ENCODE peak calls at places on chromosomes 13 and 19, in ten cellular contexts. D is germinal center; N is activated naive CD4-positive, alpha-beta T cell; E is stimulated activated CD8-positive, alpha-beta memory T cell treated with anti-CD3 and anti-CD28 coated beads, Interleukin-7, amount 100 ng/mL, for 1 hour; S is occipital lobe; O is lung microvascular endothelial cell; Z is activated CD4-positive, CD25-positive, alpha-beta regulatory T cell; F is coronary artery; W is body of pancreas; Y is effector memory CD4-positive, alpha-beta T cell. Q is an unnamed sample.

GRCh38 chr13:24709186-24709913 is 29.1 kb downstream of the ATP12A start:
- DNase-seq in E (no peak), D (no peak), W (no peak), N (peak; percentile 38), Y (peak; percentile 19), O (no peak), F (no peak), Z (peak; percentile 12), S (no peak), Q (no peak)

GRCh38 chr19:51407631-51408131 is 9.8 kb downstream of the SIGLEC10 start:
- DNase-seq in F (no peak), O (peak; percentile 21), W (peak; percentile 21), D (peak; percentile 73), Z (no peak), S (no peak), N (no peak), Y (no peak), E (no peak), Q (peak; percentile 42)

GRCh38 chr13:108200781-108201398 is 14.4 kb downstream of the LIG4 start:
- DNase-seq in N (no peak), O (peak; percentile 56), F (no peak), Y (no peak), S (no peak), D (no peak), E (no peak), W (no peak), Z (no peak), Q (no peak)

GRCh38 chr13:35690546-35690945 is 214.1 kb upstream of the MAB21L1 start:
- DNase-seq in N (no peak), E (no peak), F (no peak), Z (no peak), S (no peak), Y (no peak), O (no peak), W (no peak), D (no peak), Q (no peak)

GRCh38 chr19:36009220-36009619 is 607 bp upstream of the SYNE4 start:
- DNase-seq in S (peak; percentile 54), O (peak; percentile 74), N (peak; percentile 30), Y (no peak), D (peak; percentile 51), W (peak; percentile 66), Z (no peak), E (no peak), F (no peak), Q (no peak)

GRCh38 chr19:1267441-1268391 is 1.4 kb upstream of the CIRBP start:
- DNase-seq in S (no peak), N (no peak), O (no peak), D (no peak), Z (no peak), F (peak; percentile 85), E (no peak), Y (peak; percentile 43), W (peak; percentile 33), Q (no peak)

GRCh38 chr19:33673258-33673875 is 51.6 kb downstream of the CHST8 start:
- DNase-seq in N (no peak), S (no peak), W (no peak), E (no peak), F (peak; percentile 50), D (no peak), Z (no peak), O (no peak), Y (no peak), Q (no peak)

GRCh38 chr13:106630162-106630561 is 62.2 kb upstream of the ARGLU1 start:
- DNase-seq in S (no peak), Z (no peak), E (no peak), W (no peak), F (no peak), O (no peak), N (no peak), D (no peak), Y (no peak), Q (no peak)

Q was measured in memory B cell.